ENCODE peak calls at places on chromosomes 11 and 22, in seven cellular contexts. B, E, T, Z, L, C and P are unnamed samples.

GRCh38 chr11:16793511-16793910 is 55.1 kb downstream of the C11orf58 start:
- DNase-seq in B (no peak), E (no peak), C (no peak), Z (no peak), T (no peak), L (no peak), P (no peak)

GRCh38 chr11:72067266-72067665 is 13.1 kb downstream of the NUMA1 start:
- DNase-seq in E (no peak), Z (no peak), T (no peak), L (no peak), C (no peak), B (no peak), P (no peak)

GRCh38 chr22:23121026-23121823 is 20.6 kb downstream of the RSPH14 start:
- DNase-seq in T (no peak), B (no peak), C (no peak), E (no peak), L (no peak), Z (no peak), P (no peak)

GRCh38 chr22:41687901-41688364 is 734 bp downstream of the SNU13 start:
- DNase-seq in L (no peak), B (peak; percentile 13), E (no peak), Z (no peak), C (peak; percentile 26), T (peak; percentile 27), P (peak; percentile 59)

GRCh38 chr11:112004389-112004788 is 20.8 kb upstream of the DLAT start:
- DNase-seq in Z (no peak), T (peak; percentile 28), L (no peak), E (no peak), C (peak; percentile 53), B (no peak), P (no peak)

GRCh38 chr11:116461789-116462188 is 311.0 kb downstream of the BUD13 start:
- DNase-seq in E (no peak), L (no peak), T (no peak), Z (no peak), C (no peak), B (no peak), P (no peak)

GRCh38 chr22:37771702-37772427 is 35.9 kb upstream of the GCAT start:
- DNase-seq in L (no peak), T (no peak), B (no peak), E (no peak), Z (no peak), C (no peak), P (no peak)

GRCh38 chr22:31178859-31179258 is 18.9 kb downstream of the RNF185 start:
- DNase-seq in T (no peak), L (no peak), Z (no peak), C (no peak), B (no peak), E (no peak), P (no peak)